ENCODE peak calls at places on chromosomes 13 and 19, in five cellular contexts. R is adrenal gland; A is cardiac muscle cell; N is CD8-positive, alpha-beta memory T cell; U is heart left ventricle. Z is an unnamed sample.

GRCh38 chr19:5850743-5851293 is 431 bp downstream of the FUT3 start:
- DNase-seq in A (peak; percentile 79), N (no peak), U (no peak), R (peak; percentile 73), Z (no peak)

GRCh38 chr19:16897572-16898056 is 8.8 kb downstream of the F2RL3 start:
- DNase-seq in N (no peak), R (peak; percentile 75), A (no peak), U (no peak), Z (no peak)

GRCh38 chr13:76884571-76885202 is 1.5 kb downstream of the KCTD12 start:
- DNase-seq in R (no peak), N (no peak), A (peak; percentile 51), U (no peak), Z (no peak)

GRCh38 chr19:5695649-5696195 is 5.6 kb downstream of the RPL36 start:
- DNase-seq in U (no peak), R (no peak), A (no peak), N (no peak), Z (no peak)

GRCh38 chr19:45075215-45076028 is 856 bp downstream of the ZNF296 start:
- DNase-seq in N (peak; percentile 40), A (peak; percentile 51), U (peak; percentile 67), R (peak; percentile 70), Z (no peak)

GRCh38 chr19:7909471-7910067 is 5.1 kb upstream of the TGFBR3L start:
- DNase-seq in U (no peak), A (no peak), N (no peak), R (no peak), Z (no peak)

GRCh38 chr19:52689804-52690394 is 44.9 kb downstream of the ZNF611 start:
- DNase-seq in N (peak; percentile 24), U (peak; percentile 46), R (peak; percentile 57), A (peak; percentile 6), Z (no peak)

GRCh38 chr19:46718934-46719551 is 2.1 kb upstream of the PRKD2 start:
- DNase-seq in U (no peak), A (no peak), R (no peak), N (no peak), Z (no peak)

GRCh38 chr13:32267836-32268439 is 47.2 kb downstream of the ZAR1L start:
- DNase-seq in N (peak; percentile 3), R (no peak), A (peak; percentile 22), U (no peak), Z (no peak)

GRCh38 chr13:99215466-99215865 is 14.8 kb downstream of the UBAC2 start:
- DNase-seq in A (no peak), R (no peak), U (no peak), N (peak; percentile 65), Z (peak; percentile 87)

GRCh38 chr13:53151692-53152421 is 123.2 kb downstream of the OLFM4 start:
- DNase-seq in U (no peak), R (no peak), N (no peak), A (peak; percentile 71), Z (peak; percentile 87)

GRCh38 chr19:35345671-35346111 is 2.0 kb upstream of the FFAR1 start:
- DNase-seq in N (no peak), R (no peak), A (no peak), U (no peak), Z (no peak)

GRCh38 chr19:47095707-47096704 is 17.6 kb downstream of the ZC3H4 start:
- DNase-seq in A (peak; percentile 45), U (peak; percentile 68), N (no peak), R (no peak), Z (no peak)

GRCh38 chr13:74443623-74444022 is 309.4 kb upstream of the KLF12 start:
- DNase-seq in U (no peak), N (no peak), A (peak; percentile 85), R (no peak), Z (no peak)

GRCh38 chr19:11096210-11096841 is 7.1 kb downstream of the LDLR start:
- DNase-seq in A (peak; percentile 85), N (no peak), U (peak; percentile 64), R (peak; percentile 75), Z (no peak)

GRCh38 chr19:38877781-38878574 is at the start of gene RINL:
- DNase-seq in U (peak; percentile 47), A (no peak), R (no peak), N (peak; percentile 48), Z (peak; percentile 69)
- H3K4me3 ChIP-seq in U (no peak within 1 kb of the TSS), A (no peak within 1 kb of the TSS), R (no peak within 1 kb of the TSS), N (peak within 1 kb of the TSS; percentile 83), Z (peak within 1 kb of the TSS; percentile 57)

GRCh38 chr13:36293497-36293896 is 4.1 kb downstream of the CCDC169 start:
- DNase-seq in N (no peak), U (no peak), R (no peak), A (no peak), Z (no peak)
- H3K4me3 ChIP-seq in N (no peak overlapping the region), U (no peak overlapping the region), R (no peak overlapping the region), A (no peak overlapping the region), Z (no peak overlapping the region)

DNA sequence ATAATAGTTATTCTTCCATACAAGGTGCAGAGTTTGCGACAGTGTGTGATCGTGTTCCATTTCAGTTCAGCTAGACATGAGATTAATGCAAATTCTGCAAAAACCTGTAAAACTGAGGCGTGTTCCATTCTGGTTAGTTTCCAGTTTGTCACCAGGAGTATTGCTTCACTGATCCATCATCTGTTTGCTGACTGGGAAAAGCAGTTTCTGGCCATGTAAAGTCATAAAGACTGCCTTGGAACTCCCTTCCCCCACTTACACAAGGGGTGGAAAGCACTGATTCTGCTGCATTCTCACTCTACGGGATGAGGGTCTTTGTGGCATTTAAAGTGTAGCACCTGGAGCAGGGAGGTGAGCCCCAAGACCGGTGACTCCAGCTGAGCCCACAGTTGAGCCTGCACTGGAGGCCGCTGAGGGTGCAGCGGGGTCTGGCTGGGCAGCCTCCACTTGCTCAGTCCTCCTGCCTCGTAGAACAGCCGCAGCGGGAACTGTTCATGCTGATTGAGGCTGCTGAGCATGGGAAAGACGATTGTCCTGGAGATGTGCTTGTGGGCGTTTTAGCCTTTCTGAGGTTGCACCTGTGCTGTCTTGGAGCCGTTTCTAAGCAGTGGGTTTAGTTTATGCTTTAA is 2.0 kb downstream of the ZNF57 start:
- DNase-seq in U (no peak), A (no peak), R (no peak), N (no peak), Z (no peak)
- H3K4me3 ChIP-seq in U (no peak overlapping the region), A (no peak overlapping the region), R (no peak overlapping the region), N (no peak overlapping the region), Z (no peak overlapping the region)

DNA sequence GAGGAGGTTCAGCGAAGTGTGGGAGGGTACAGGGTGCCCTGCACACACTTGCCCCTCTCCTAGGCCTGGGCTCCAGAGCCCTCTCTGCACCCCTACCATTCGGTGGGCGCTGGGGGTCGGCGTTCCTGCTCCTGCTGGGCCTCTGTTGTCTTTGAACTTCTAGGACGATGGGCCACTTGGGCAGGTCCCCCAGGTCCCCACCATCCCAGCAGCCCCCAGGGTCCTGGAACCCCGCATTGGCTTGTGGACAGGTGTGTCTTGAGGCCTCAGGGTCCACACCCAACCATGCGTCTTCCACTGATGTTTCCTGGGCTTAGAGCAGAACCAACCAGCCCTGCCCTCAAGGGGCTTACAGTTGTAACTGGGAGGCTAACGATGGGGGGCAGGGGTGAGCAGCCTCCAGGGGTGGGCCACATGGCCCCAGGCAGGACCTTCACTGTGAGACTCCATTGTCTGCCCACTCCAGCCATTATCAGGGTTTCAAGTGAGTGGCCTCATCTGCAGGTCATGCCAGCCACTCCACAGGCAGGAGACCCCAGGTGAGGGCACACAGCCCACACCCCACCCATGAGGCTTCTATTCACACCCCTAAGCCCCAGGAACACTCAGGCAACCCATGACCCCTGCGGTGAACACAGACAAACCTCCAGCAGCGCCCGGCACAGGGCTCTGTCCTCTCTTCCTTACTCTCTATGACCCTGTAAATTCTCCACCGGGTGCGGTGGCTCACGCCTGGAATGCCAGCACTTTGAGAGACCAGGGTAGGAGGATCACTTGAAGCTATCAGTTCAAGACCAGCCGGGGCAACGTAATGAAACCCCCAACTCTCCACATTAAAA is 2.0 kb upstream of the KLF16 start:
- DNase-seq in N (no peak), U (no peak), R (peak; percentile 42), A (no peak), Z (no peak)
- H3K4me3 ChIP-seq in N (peak overlapping the region; percentile 66), U (peak overlapping the region; percentile 65), R (no peak overlapping the region), A (no peak overlapping the region), Z (peak overlapping the region; percentile 70)

DNA sequence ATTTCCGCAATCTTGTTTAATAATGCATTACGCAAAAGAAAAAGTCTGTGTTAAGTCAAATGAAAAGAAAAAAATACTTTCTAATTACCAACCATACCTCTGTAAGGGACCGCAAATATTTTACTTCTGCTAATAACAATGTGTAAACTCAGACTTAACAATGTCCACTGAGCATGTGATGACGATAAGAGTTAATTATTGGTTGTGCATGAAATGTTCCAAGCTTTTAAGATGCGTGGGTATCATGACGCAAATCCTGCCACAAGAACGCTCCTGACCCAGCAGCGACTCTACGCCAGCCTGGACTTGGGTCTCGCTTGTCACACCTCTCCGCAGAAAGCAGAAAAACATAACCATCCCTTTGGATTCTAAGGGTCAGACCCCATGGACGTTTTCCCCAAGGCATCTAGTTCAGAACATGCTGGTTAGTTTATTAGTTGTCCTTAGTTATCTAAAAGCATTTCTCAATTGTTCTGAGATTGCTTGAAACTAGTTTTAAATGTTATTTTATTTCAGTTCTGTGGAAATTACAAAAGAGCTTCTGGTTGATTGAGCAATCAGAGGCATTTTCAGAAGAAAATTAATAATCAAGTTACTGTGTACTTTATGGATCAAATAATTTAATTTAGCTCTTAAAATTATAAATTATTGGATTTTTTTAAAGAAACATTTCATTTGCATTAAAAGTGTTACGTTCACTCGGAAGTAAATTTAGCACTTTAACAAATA is 779.9 kb upstream of the ARGLU1 start:
- DNase-seq in A (peak; percentile 34), N (no peak), U (no peak), R (no peak), Z (no peak)
- H3K4me3 ChIP-seq in A (no peak overlapping the region), N (no peak overlapping the region), U (no peak overlapping the region), R (no peak overlapping the region), Z (no peak overlapping the region)